ENCODE peak calls at places on chromosomes 11 and 22, in five cellular contexts. P is fibroblast of the aortic adventitia, Q is astrocyte of the spinal cord, W is adrenal gland, R is Daoy. L is an unnamed sample.

GRCh38 chr22:27206001-27206746 is 548.8 kb downstream of the MIAT start:
- DNase-seq in P (peak; percentile 70), Q (peak; percentile 70), W (no peak), R (peak; percentile 42), L (no peak)

GRCh38 chr11:112613051-112613972 is 347.9 kb upstream of the NCAM1 start:
- DNase-seq in P (peak; percentile 80), Q (peak; percentile 75), W (peak; percentile 44), R (peak; percentile 71), L (no peak)

GRCh38 chr22:38298312-38299000 is 18.8 kb downstream of the CSNK1E start:
- DNase-seq in P (peak; percentile 90), Q (peak; percentile 99), W (no peak), R (peak; percentile 51), L (peak; percentile 72)

GRCh38 chr22:17366830-17367229 is 2.4 kb upstream of the CECR2 start:
- DNase-seq in P (no peak), Q (no peak), W (no peak), R (peak; percentile 78), L (peak; percentile 43)

GRCh38 chr22:48141301-48141700 is 1378.9 kb downstream of the TBC1D22A start:
- DNase-seq in P (no peak), Q (no peak), W (no peak), R (no peak), L (no peak)

GRCh38 chr22:29265929-29266328 is 1.9 kb downstream of the RHBDD3 start:
- DNase-seq in P (peak; percentile 22), Q (no peak), W (no peak), R (no peak), L (no peak)

GRCh38 chr11:117255966-117256365 is 23.5 kb downstream of the RNF214 start:
- DNase-seq in P (no peak), Q (no peak), W (no peak), R (no peak), L (no peak)

GRCh38 chr11:47447906-47448305 is 1.0 kb downstream of the RAPSN start:
- DNase-seq in P (no peak), Q (no peak), W (no peak), R (no peak), L (no peak)

GRCh38 chr11:118530683-118531596 is at the start of gene TMEM25:
- DNase-seq in P (peak; percentile 31), Q (peak; percentile 61), W (peak; percentile 69), R (peak; percentile 49), L (peak; percentile 94)

GRCh38 chr22:35443790-35444684 is 44.1 kb downstream of the MCM5 start:
- DNase-seq in P (no peak), Q (no peak), W (no peak), R (no peak), L (no peak)

GRCh38 chr11:64600281-64600992 is 9.4 kb downstream of the SLC22A12 start:
- DNase-seq in P (no peak), Q (no peak), W (no peak), R (no peak), L (no peak)

GRCh38 chr11:113906038-113906437 is 1.4 kb downstream of the HTR3B start:
- DNase-seq in P (peak; percentile 22), Q (peak; percentile 9), W (no peak), R (peak; percentile 56), L (no peak)

GRCh38 chr11:45518853-45519545 is 146.4 kb downstream of the CHST1 start:
- DNase-seq in P (no peak), Q (no peak), W (no peak), R (no peak), L (no peak)

GRCh38 chr11:7579226-7579825 is 65.5 kb downstream of the PPFIBP2 start:
- DNase-seq in P (peak; percentile 85), Q (peak; percentile 41), W (no peak), R (no peak), L (no peak)

GRCh38 chr11:11446967-11447366 is 93.9 kb upstream of the CSNK2A3 start:
- DNase-seq in P (no peak), Q (no peak), W (no peak), R (no peak), L (no peak)

GRCh38 chr22:43136255-43136654 is 6.9 kb downstream of the MCAT start:
- DNase-seq in P (peak; percentile 25), Q (peak; percentile 23), W (peak; percentile 49), R (peak; percentile 50), L (peak; percentile 85)

GRCh38 chr11:27553186-27553585 is 46.6 kb upstream of the LIN7C start:
- DNase-seq in P (no peak), Q (no peak), W (no peak), R (peak; percentile 78), L (no peak)

GRCh38 chr11:128304666-128305485 is 282.5 kb downstream of the ETS1 start:
- DNase-seq in P (no peak), Q (no peak), W (no peak), R (no peak), L (no peak)

GRCh38 chr11:69415411-69416122 is 65.9 kb upstream of the LINC01488 start:
- DNase-seq in P (no peak), Q (no peak), W (no peak), R (no peak), L (no peak)

GRCh38 chr22:20957691-20958440 is 9.2 kb upstream of the AIFM3 start:
- DNase-seq in P (peak; percentile 21), Q (no peak), W (no peak), R (no peak), L (no peak)

GRCh38 chr11:106765849-106766248 is 252.4 kb downstream of the GUCY1A2 start:
- DNase-seq in P (no peak), Q (no peak), W (no peak), R (no peak), L (no peak)

GRCh38 chr22:31082606-31083376 is 1.7 kb downstream of the SMTN start:
- DNase-seq in P (peak; percentile 75), Q (peak; percentile 26), W (peak; percentile 58), R (peak; percentile 51), L (peak; percentile 36)

GRCh38 chr22:35454416-35455054 is 54.6 kb downstream of the MCM5 start:
- DNase-seq in P (no peak), Q (no peak), W (peak; percentile 22), R (no peak), L (no peak)

GRCh38 chr11:61893981-61894380 is 2.6 kb upstream of the FADS3 start:
- DNase-seq in P (peak; percentile 96), Q (peak; percentile 91), W (no peak), R (no peak), L (no peak)

GRCh38 chr11:69874178-69874983 is 55.2 kb upstream of the FGF3 start:
- DNase-seq in P (no peak), Q (no peak), W (no peak), R (no peak), L (no peak)